ENCODE peak calls at places on chromosome 21, in six cellular contexts. B is CD8-positive, alpha-beta memory T cell; O is SJCRH30; D is NT2/D1; S is breast epithelium; Z is fibroblast of lung. F is an unnamed sample. For H3K4me1 and H3K36me3, the result is how much of the 10 kb centered on the place peaks cover.

GRCh38 chr21:33937931-33938339 is 22.3 kb upstream of the ATP5PO start:
- DNase-seq in B (peak), O (peak), D (no peak), S (no peak), Z (no peak), F (no peak)

GRCh38 chr21:16536661-16537359 is 807.0 kb downstream of the USP25 start:
- DNase-seq in B (no peak), O (peak), D (no peak), S (no peak), Z (peak), F (no peak)

GRCh38 chr21:34073749-34074282 is 438 bp downstream of the MRPS6 start:
- DNase-seq in B (peak), O (peak), D (no peak), S (no peak), Z (no peak), F (no peak)

GRCh38 chr21:33586927-33587326 is 1.6 kb downstream of the DONSON start:
- DNase-seq in B (no peak), O (no peak), D (no peak), S (no peak), Z (no peak), F (no peak)

GRCh38 chr21:9837946-9838801 is 683.2 kb upstream of the TPTE start:
- DNase-seq in B (no peak), O (no peak), D (no peak), S (no peak), Z (no peak), F (no peak)

GRCh38 chr21:46323227-46323709 is 402 bp downstream of the C21orf58 start:
- DNase-seq in B (no peak), O (no peak), D (no peak), S (no peak), Z (peak), F (no peak)

GRCh38 chr21:32587651-32588050 is 2.3 kb upstream of the TCP10L start:
- DNase-seq in B (no peak), O (no peak), D (no peak), S (no peak), Z (no peak), F (no peak)

GRCh38 chr21:46129846-46130651 is 25.3 kb downstream of the FTCD start:
- DNase-seq in B (no peak), O (no peak), D (no peak), S (no peak), Z (no peak), F (no peak)

GRCh38 chr21:36155603-36156338 is 853 bp upstream of the DOP1B start:
- DNase-seq in B (no peak), O (no peak), D (no peak), S (peak), Z (no peak), F (no peak)

GRCh38 chr21:36910581-36911307 is 55.7 kb downstream of the HLCS start:
- DNase-seq in B (no peak), O (peak), D (no peak), S (no peak), Z (peak), F (no peak)

GRCh38 chr21:42586406-42586805 is 67.0 kb upstream of the PDE9A start:
- DNase-seq in B (no peak), O (no peak), D (no peak), S (peak), Z (no peak), F (no peak)

GRCh38 chr21:36693144-36694040 is 5.5 kb upstream of the SIM2 start:
- DNase-seq in B (no peak), O (no peak), D (no peak), S (no peak), Z (no peak), F (no peak)

GRCh38 chr21:28207776-28208175 is 784.9 kb downstream of the LTN1 start:
- DNase-seq in B (no peak), O (peak), D (no peak), S (no peak), Z (peak), F (no peak)

GRCh38 chr21:35257413-35257812 is 208.3 kb upstream of the RUNX1 start:
- DNase-seq in B (no peak), O (peak), D (no peak), S (no peak), Z (peak), F (no peak)

GRCh38 chr21:18991846-18992245 is 588.3 kb upstream of the TMPRSS15 start:
- DNase-seq in B (no peak), O (no peak), D (no peak), S (no peak), Z (no peak), F (no peak)

GRCh38 chr21:33265664-33266049 is 510 bp upstream of the IL10RB start:
- DNase-seq in B (no peak), O (peak), D (no peak), S (no peak), Z (no peak), F (no peak)

GRCh38 chr21:42578761-42579415 is 65.2 kb downstream of the SLC37A1 start:
- DNase-seq in B (no peak), O (no peak), D (no peak), S (no peak), Z (no peak), F (no peak)

GRCh38 chr21:37204580-37204979 is 62.6 kb downstream of the VPS26C start:
- DNase-seq in B (no peak), O (no peak), D (no peak), S (no peak), Z (peak), F (no peak)

GRCh38 chr21:39016740-39017315 is 166.4 kb downstream of the PSMG1 start:
- DNase-seq in B (no peak), O (no peak), D (no peak), S (no peak), Z (no peak), F (no peak)

GRCh38 chr21:46122241-46122671 is 24.3 kb downstream of the COL6A2 start:
- DNase-seq in B (peak), O (no peak), D (no peak), S (peak), Z (peak), F (no peak)

GRCh38 chr21:20343186-20343585 is 655.0 kb upstream of the NCAM2 start:
- DNase-seq in B (no peak), O (no peak), D (no peak), S (no peak), Z (no peak), F (no peak)

GRCh38 chr21:32470206-32470605 is 57.7 kb downstream of the EVA1C start:
- DNase-seq in B (no peak), O (no peak), D (no peak), S (no peak), Z (no peak), F (no peak)

GRCh38 chr21:37195078-37195477 is 72.1 kb downstream of the VPS26C start:
- DNase-seq in B (no peak), O (no peak), D (no peak), S (no peak), Z (no peak), F (no peak)

GRCh38 chr21:9759972-9760371 is 761.4 kb upstream of the TPTE start:
- DNase-seq in B (no peak), O (no peak), D (no peak), S (no peak), Z (no peak), F (no peak)

GRCh38 chr21:35023396-35024070 is 25.6 kb downstream of the RUNX1 start:
- DNase-seq in B (no peak), O (no peak), D (no peak), S (no peak), Z (no peak), F (no peak)

GRCh38 chr21:46060596-46061061 is 37.3 kb upstream of the COL6A2 start:
- DNase-seq in B (no peak), O (no peak), D (no peak), S (no peak), Z (peak), F (no peak)

GRCh38 chr21:28215214-28215954 is 777.3 kb downstream of the LTN1 start:
- DNase-seq in B (no peak), O (peak), D (no peak), S (no peak), Z (peak), F (no peak)

GRCh38 chr21:34834852-34835501 is 166.2 kb downstream of the CLIC6 start:
- DNase-seq in B (no peak), O (no peak), D (no peak), S (no peak), Z (no peak), F (no peak)

GRCh38 chr21:38386967-38387366 is 111.3 kb downstream of the ERG start:
- DNase-seq in B (no peak), O (no peak), D (no peak), S (no peak), Z (peak), F (no peak)

DNA sequence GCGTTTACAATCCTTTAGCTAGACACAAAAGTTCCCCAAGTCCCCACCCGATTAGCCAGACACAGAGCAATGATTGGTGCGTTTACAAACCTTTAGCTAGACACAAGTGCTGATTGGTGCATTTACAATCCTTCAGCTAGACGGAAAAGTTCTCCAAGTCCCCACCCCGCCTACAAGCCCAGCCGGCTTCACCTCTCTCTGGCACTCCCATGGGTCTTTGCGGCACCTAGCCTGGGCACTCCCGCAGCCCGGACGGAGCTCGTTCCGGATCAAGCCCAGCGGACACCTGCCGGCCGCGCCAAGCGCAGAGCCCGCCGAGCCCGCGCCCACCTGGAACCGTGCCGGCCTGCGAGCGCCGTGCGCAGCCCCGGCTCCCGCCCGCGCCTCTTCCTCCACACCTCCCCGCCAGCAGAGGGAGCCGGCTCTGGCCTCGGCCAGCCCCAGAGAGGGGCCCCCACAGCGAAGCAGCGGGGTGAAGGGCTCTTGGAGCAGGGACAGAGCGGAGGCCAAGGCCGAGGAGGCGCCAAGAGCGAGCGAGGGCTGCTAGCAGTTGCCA is 50.0 kb upstream of the KRTAP19-8 start:
- DNase-seq in B (no peak), O (no peak), D (no peak), S (no peak), Z (no peak), F (no peak)
- H3K4me1 ChIP-seq in B (under half), O (under half), D (under half), S (under half), Z (under half), F (under half)

GRCh38 chr21:15193937-15194336 is 129.1 kb upstream of the NRIP1 start:
- DNase-seq in B (no peak), O (no peak), D (no peak), S (no peak), Z (no peak), F (no peak)

GRCh38 chr21:15190837-15191236 is 126.0 kb upstream of the NRIP1 start:
- DNase-seq in B (no peak), O (no peak), D (no peak), S (no peak), Z (no peak), F (no peak)

GRCh38 chr21:15191342-15191741 is 126.5 kb upstream of the NRIP1 start:
- DNase-seq in B (no peak), O (no peak), D (no peak), S (no peak), Z (no peak), F (no peak)

GRCh38 chr21:15190412-15190811 is 125.6 kb upstream of the NRIP1 start:
- DNase-seq in B (no peak), O (no peak), D (no peak), S (no peak), Z (no peak), F (no peak)

DNA sequence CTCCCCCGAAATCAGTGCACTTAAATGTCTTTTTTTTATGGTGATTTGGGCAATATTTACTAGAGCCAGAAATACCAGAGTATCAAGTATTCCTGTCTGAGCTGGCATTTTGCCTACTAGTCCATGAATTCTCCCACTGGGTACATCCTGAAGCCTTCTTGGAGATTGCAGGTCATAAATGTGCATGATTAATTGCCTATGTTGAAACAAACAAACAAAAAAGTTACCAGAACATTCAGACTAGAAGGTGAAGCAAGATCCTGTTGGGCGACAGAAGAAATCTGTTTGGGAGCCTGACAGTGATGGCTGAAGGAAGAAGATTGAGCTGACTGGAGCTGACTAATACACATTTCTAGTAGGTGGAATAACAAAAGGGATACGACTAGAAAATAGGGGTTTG is 127.4 kb upstream of the NRIP1 start:
- DNase-seq in B (no peak), O (no peak), D (no peak), S (no peak), Z (no peak), F (no peak)
- H3K4me3 ChIP-seq in B (no peak), O (no peak), D (no peak), S (no peak), Z (no peak), F (no peak)

DNA sequence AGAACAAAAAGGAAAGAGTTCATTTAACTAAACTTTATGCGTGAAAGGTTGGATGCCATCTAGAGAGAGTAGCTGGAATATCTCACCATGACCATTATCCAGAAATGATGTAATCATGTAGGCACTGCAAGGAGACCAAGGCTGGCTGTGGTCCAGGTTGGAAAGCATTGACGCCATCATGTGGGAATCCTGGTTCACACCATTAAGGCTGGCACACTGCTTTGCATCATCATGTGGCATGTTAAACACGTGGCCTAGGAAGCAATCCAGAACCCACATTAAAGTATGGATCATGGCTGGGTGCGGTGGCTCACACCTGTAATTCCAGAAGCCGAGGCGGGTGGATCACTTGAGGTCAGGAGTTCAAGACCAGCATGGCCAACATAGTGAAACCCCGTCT is 4.3 kb downstream of the ADAMTS1 start:
- DNase-seq in B (no peak), O (peak), D (no peak), S (no peak), Z (peak), F (no peak)
- H3K36me3 ChIP-seq in B (under half), O (half or more), D (half or more), S (under half), Z (under half), F (half or more)

DNA sequence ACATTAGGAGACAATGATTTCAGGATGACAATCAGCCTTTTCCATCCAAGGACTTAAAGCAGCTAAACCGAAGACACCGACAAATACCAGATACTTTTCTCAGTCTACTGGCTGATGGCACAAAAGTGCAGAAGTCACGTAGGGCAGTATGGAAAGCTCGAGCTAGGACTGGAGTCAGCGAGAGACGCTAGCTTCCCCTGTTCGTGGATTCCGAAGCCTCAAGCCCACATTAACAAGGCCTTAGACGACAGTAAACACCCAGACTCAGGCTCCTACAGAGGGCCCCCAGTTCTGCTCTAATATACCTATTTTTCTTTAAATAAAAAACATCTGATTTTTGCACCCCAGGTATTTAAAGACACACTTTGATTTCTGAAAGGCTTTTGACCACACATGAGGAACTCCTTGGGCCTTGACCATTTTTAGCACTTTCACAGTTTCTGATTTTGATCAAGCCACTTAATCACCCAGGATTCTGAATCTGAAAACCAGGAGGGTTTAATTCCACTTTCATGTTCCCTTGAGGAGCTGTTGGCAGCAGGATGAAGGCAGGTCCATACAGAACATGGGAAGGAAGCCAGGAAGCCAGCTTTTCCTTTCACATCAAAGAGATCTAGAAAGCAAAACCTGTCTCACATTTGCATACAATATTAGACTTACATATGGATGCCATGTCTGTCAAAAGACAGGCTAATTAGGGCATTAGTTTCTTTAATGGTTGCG is 204.1 kb downstream of the GABPA start:
- DNase-seq in B (no peak), O (no peak), D (no peak), S (no peak), Z (no peak), F (no peak)
- H3K4me1 ChIP-seq in B (under half), O (under half), D (under half), S (under half), Z (under half), F (under half)

GRCh38 chr21:26843912-26844257 is 1.3 kb downstream of the ADAMTS1 start:
- DNase-seq in B (no peak), O (peak), D (peak), S (no peak), Z (peak), F (peak)
- H3K4me3 ChIP-seq in B (peak), O (peak), D (peak), S (peak), Z (peak), F (peak)

GRCh38 chr21:43692949-43693348 is 26.0 kb upstream of the PDXK start:
- DNase-seq in B (no peak), O (no peak), D (no peak), S (no peak), Z (no peak), F (no peak)
- H3K36me3 ChIP-seq in B (under half), O (half or more), D (half or more), S (under half), Z (under half), F (half or more)

GRCh38 chr21:41109174-41109573 is 58.8 kb upstream of the BACE2 start:
- DNase-seq in B (no peak), O (no peak), D (no peak), S (no peak), Z (no peak), F (no peak)
- H3K4me1 ChIP-seq in B (under half), O (under half), D (under half), S (under half), Z (under half), F (under half)

GRCh38 chr21:40662889-40663288 is 184.1 kb downstream of the DSCAM start:
- DNase-seq in B (no peak), O (no peak), D (no peak), S (no peak), Z (no peak), F (no peak)
- H3K4me3 ChIP-seq in B (no peak), O (no peak), D (no peak), S (no peak), Z (no peak), F (no peak)

DNA sequence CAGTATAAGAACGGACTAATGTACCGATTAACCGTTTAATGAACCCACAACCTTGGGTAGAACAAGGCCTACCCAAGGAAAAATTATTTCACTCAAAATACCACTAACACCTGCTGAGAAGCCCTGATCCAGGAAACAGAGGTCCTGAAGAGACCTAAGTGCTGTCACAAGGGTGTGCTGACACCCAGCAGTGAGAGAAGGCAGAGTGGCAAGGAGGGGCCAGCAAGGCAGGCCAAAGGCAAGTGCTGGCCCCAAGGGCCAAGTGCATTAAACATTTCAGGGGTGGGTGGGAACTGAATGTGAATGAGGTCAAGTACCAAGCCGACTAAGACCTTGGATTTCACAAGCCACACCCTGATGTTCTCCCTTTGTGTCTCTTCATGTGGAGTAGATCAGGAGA is 9.0 kb downstream of the UBE2G2 start:
- DNase-seq in B (no peak), O (no peak), D (no peak), S (no peak), Z (no peak), F (no peak)
- H3K36me3 ChIP-seq in B (under half), O (under half), D (half or more), S (under half), Z (under half), F (under half)